ENCODE peak calls at places on chromosomes 4 and X, in seven cellular contexts. One of them, this sample, is unnamed.

GRCh38 chr4:37949636-37950426 is 10.4 kb upstream of the PTTG2 start:
- DNase-seq in GM12891: no peak
- DNase-seq in HepG2: no peak
- DNase-seq in H1: no peak
- DNase-seq in GM12878: no peak
- DNase-seq in SK-N-SH: no peak
- DNase-seq in K562: no peak
- DNase-seq in this sample: no peak

GRCh38 chr4:133555671-133556070 is 406.6 kb downstream of the PCDH10 start:
- DNase-seq in GM12891: no peak
- DNase-seq in HepG2: no peak
- DNase-seq in H1: no peak
- DNase-seq in GM12878: no peak
- DNase-seq in SK-N-SH: no peak
- DNase-seq in K562: no peak
- DNase-seq in this sample: no peak

GRCh38 chr4:13240066-13240465 is 244.1 kb downstream of the RAB28 start:
- DNase-seq in GM12891: no peak
- DNase-seq in HepG2: no peak
- DNase-seq in H1: no peak
- DNase-seq in GM12878: no peak
- DNase-seq in SK-N-SH: no peak
- DNase-seq in K562: no peak
- DNase-seq in this sample: no peak

GRCh38 chr4:66357316-66357715 is 687.0 kb upstream of the EPHA5 start:
- DNase-seq in GM12891: no peak
- DNase-seq in HepG2: no peak
- DNase-seq in H1: no peak
- DNase-seq in GM12878: no peak
- DNase-seq in SK-N-SH: no peak
- DNase-seq in K562: no peak
- DNase-seq in this sample: no peak

GRCh38 chr4:11585506-11585905 is 156.8 kb upstream of the HS3ST1 start:
- DNase-seq in GM12891: no peak
- DNase-seq in HepG2: no peak
- DNase-seq in H1: no peak
- DNase-seq in GM12878: no peak
- DNase-seq in SK-N-SH: no peak
- DNase-seq in K562: no peak
- DNase-seq in this sample: no peak

GRCh38 chrX:154526901-154527675 is 11.1 kb upstream of the FAM3A start:
- DNase-seq in GM12891: peak
- DNase-seq in HepG2: peak
- DNase-seq in H1: no peak
- DNase-seq in GM12878: peak
- DNase-seq in SK-N-SH: peak
- DNase-seq in K562: peak
- DNase-seq in this sample: peak

GRCh38 chrX:40095588-40096394 is 2.0 kb downstream of the BCOR start:
- DNase-seq in GM12891: no peak
- DNase-seq in HepG2: no peak
- DNase-seq in H1: no peak
- DNase-seq in GM12878: no peak
- DNase-seq in SK-N-SH: peak
- DNase-seq in K562: no peak
- DNase-seq in this sample: no peak

GRCh38 chr4:4791299-4791798 is 68.1 kb upstream of the MSX1 start:
- DNase-seq in GM12891: no peak
- DNase-seq in HepG2: no peak
- DNase-seq in H1: no peak
- DNase-seq in GM12878: no peak
- DNase-seq in SK-N-SH: peak
- DNase-seq in K562: no peak
- DNase-seq in this sample: no peak

GRCh38 chr4:48683784-48684666 is 96.1 kb downstream of the FRYL start:
- DNase-seq in GM12891: no peak
- DNase-seq in HepG2: no peak
- DNase-seq in H1: no peak
- DNase-seq in GM12878: no peak
- DNase-seq in SK-N-SH: no peak
- DNase-seq in K562: peak
- DNase-seq in this sample: peak

GRCh38 chr4:4485806-4486205 is 56.0 kb downstream of the STX18 start:
- DNase-seq in GM12891: no peak
- DNase-seq in HepG2: no peak
- DNase-seq in H1: no peak
- DNase-seq in GM12878: no peak
- DNase-seq in SK-N-SH: no peak
- DNase-seq in K562: no peak
- DNase-seq in this sample: no peak

GRCh38 chr4:55636622-55636999 is 513 bp upstream of the NMU start:
- DNase-seq in GM12891: no peak
- DNase-seq in HepG2: no peak
- DNase-seq in H1: no peak
- DNase-seq in GM12878: no peak
- DNase-seq in SK-N-SH: peak
- DNase-seq in K562: no peak
- DNase-seq in this sample: no peak

GRCh38 chr4:12411072-12411471 is 982.4 kb upstream of the HS3ST1 start:
- DNase-seq in GM12891: no peak
- DNase-seq in HepG2: no peak
- DNase-seq in H1: no peak
- DNase-seq in GM12878: no peak
- DNase-seq in SK-N-SH: no peak
- DNase-seq in K562: no peak
- DNase-seq in this sample: no peak

GRCh38 chrX:19670854-19671620 is 155.7 kb upstream of the MAP3K15 start:
- DNase-seq in GM12891: no peak
- DNase-seq in HepG2: peak
- DNase-seq in H1: no peak
- DNase-seq in GM12878: no peak
- DNase-seq in SK-N-SH: peak
- DNase-seq in K562: no peak
- DNase-seq in this sample: no peak

GRCh38 chrX:55007633-55008032 is 7.5 kb downstream of the APEX2 start:
- DNase-seq in GM12891: no peak
- DNase-seq in HepG2: peak
- DNase-seq in H1: no peak
- DNase-seq in GM12878: no peak
- DNase-seq in SK-N-SH: no peak
- DNase-seq in K562: no peak
- DNase-seq in this sample: no peak

GRCh38 chr4:105966046-105966445 is 70.8 kb downstream of the NPNT start:
- DNase-seq in GM12891: no peak
- DNase-seq in HepG2: no peak
- DNase-seq in H1: no peak
- DNase-seq in GM12878: no peak
- DNase-seq in SK-N-SH: no peak
- DNase-seq in K562: no peak
- DNase-seq in this sample: no peak
- TF ChIP-seq TAF1 in GM12891: no peak
- TF ChIP-seq TAF1 in HepG2: no peak
- TF ChIP-seq TAF1 in H1: no peak
- TF ChIP-seq TAF1 in GM12878: no peak
- TF ChIP-seq TAF1 in SK-N-SH: no peak
- TF ChIP-seq TAF1 in K562: no peak
- TF ChIP-seq TAF1 in this sample: no peak

DNA sequence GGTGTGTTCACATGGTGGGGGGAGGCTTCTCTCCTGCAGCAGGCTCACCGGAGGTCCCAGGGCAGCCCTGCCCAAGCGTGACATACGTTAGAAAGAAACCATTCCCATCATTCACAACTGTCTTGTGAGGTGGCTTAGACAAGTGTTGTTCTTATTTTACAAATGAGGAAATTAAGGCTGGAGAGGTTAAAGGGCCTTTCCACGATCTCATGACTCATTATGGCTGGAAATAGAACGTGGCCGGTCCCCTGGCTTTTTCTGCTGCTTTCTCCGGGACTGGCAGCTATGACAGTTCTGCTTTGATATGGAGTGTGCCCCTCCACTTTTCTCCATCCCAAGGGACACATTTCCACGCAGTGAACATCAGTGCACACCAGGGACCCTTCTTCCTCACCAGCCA is 63.9 kb upstream of the ACSL1 start:
- DNase-seq in GM12891: no peak
- DNase-seq in HepG2: no peak
- DNase-seq in H1: no peak
- DNase-seq in GM12878: no peak
- DNase-seq in SK-N-SH: no peak
- DNase-seq in K562: no peak
- DNase-seq in this sample: no peak
- TF ChIP-seq TAF1 in GM12891: no peak
- TF ChIP-seq TAF1 in HepG2: no peak
- TF ChIP-seq TAF1 in H1: no peak
- TF ChIP-seq TAF1 in GM12878: no peak
- TF ChIP-seq TAF1 in SK-N-SH: no peak
- TF ChIP-seq TAF1 in K562: no peak
- TF ChIP-seq TAF1 in this sample: no peak

DNA sequence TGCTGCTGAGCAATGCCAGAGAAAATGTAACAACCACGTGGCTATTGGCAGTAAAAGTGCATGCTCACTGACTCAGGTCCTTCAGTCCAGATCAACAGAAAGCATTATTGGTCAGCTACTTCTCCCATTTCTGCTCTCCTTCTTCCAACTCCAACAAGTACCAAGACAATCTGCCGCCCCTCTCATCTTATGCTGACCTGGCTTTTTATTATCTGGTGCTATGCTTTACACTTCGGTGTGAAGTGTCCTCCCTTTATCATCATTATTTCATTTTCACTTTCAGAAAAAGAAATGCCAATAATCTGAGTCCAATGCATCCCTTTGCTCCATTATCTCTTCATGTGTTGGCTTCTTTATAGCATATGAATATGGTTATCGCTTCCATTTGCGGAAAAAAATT is 133.7 kb upstream of the UGT8 start:
- DNase-seq in GM12891: no peak
- DNase-seq in HepG2: no peak
- DNase-seq in H1: no peak
- DNase-seq in GM12878: no peak
- DNase-seq in SK-N-SH: no peak
- DNase-seq in K562: no peak
- DNase-seq in this sample: no peak
- TF ChIP-seq TAF1 in GM12891: no peak
- TF ChIP-seq TAF1 in HepG2: no peak
- TF ChIP-seq TAF1 in H1: no peak
- TF ChIP-seq TAF1 in GM12878: no peak
- TF ChIP-seq TAF1 in SK-N-SH: no peak
- TF ChIP-seq TAF1 in K562: no peak
- TF ChIP-seq TAF1 in this sample: no peak

GRCh38 chr4:72194453-72194852 is 162.7 kb downstream of the NPFFR2 start:
- DNase-seq in GM12891: no peak
- DNase-seq in HepG2: no peak
- DNase-seq in H1: no peak
- DNase-seq in GM12878: no peak
- DNase-seq in SK-N-SH: no peak
- DNase-seq in K562: no peak
- DNase-seq in this sample: no peak

DNA sequence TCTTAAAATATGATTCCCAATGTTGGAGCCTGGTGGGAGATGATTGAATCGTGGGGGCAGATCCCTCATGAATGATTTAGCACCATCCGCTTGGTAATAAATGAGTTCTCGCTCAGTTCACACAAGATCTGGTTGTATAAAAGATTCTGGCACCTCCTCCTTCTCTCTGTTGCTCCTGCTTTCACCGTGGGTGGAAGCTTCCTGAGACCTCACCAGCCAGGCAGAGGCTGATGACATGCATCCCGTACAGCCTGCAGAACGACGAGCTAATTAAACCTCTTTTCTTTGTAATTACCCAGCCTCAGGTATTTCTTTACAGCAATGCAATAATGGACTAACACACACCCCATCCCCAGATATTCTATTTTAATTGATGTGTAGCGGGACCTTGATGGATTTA is 162.2 kb downstream of the NPFFR2 start:
- DNase-seq in GM12891: no peak
- DNase-seq in HepG2: no peak
- DNase-seq in H1: no peak
- DNase-seq in GM12878: no peak
- DNase-seq in SK-N-SH: no peak
- DNase-seq in K562: no peak
- DNase-seq in this sample: no peak
- TF ChIP-seq TAF1 in GM12891: no peak
- TF ChIP-seq TAF1 in HepG2: no peak
- TF ChIP-seq TAF1 in H1: no peak
- TF ChIP-seq TAF1 in GM12878: no peak
- TF ChIP-seq TAF1 in SK-N-SH: no peak
- TF ChIP-seq TAF1 in K562: no peak
- TF ChIP-seq TAF1 in this sample: no peak

GRCh38 chr4:53119685-53120084 is 246.2 kb downstream of the SCFD2 start:
- DNase-seq in GM12891: no peak
- DNase-seq in HepG2: peak
- DNase-seq in H1: no peak
- DNase-seq in GM12878: no peak
- DNase-seq in SK-N-SH: no peak
- DNase-seq in K562: no peak
- DNase-seq in this sample: no peak

GRCh38 chr4:53118676-53119075 is 247.2 kb downstream of the SCFD2 start:
- DNase-seq in GM12891: no peak
- DNase-seq in HepG2: no peak
- DNase-seq in H1: no peak
- DNase-seq in GM12878: no peak
- DNase-seq in SK-N-SH: no peak
- DNase-seq in K562: no peak
- DNase-seq in this sample: no peak

GRCh38 chr4:53120801-53121200 is 245.1 kb downstream of the SCFD2 start:
- DNase-seq in GM12891: no peak
- DNase-seq in HepG2: no peak
- DNase-seq in H1: no peak
- DNase-seq in GM12878: no peak
- DNase-seq in SK-N-SH: no peak
- DNase-seq in K562: no peak
- DNase-seq in this sample: no peak

GRCh38 chr4:53113433-53114215 is 251.5 kb downstream of the RASL11B start:
- DNase-seq in GM12891: no peak
- DNase-seq in HepG2: no peak
- DNase-seq in H1: no peak
- DNase-seq in GM12878: no peak
- DNase-seq in SK-N-SH: no peak
- DNase-seq in K562: no peak
- DNase-seq in this sample: no peak

DNA sequence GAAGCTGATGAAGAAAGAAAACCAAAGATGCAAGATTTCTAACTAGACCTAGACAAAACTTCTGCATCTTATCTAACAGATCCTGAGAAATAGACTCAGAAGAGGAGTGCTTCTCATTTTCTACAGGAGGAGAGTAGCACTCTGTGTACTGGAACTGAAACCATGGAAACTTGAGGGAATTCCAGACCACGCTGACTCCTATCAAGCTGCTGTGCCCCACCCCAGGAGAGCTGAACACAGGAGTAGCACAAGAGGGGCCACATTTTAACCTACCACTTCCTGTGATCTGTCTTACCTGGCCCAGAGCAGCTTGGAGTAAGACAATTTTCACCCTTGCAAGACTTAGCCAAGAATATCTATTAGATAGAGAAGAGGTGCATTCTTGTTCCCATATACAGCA is 248.9 kb downstream of the SCFD2 start:
- DNase-seq in GM12891: no peak
- DNase-seq in HepG2: no peak
- DNase-seq in H1: no peak
- DNase-seq in GM12878: no peak
- DNase-seq in SK-N-SH: no peak
- DNase-seq in K562: no peak
- DNase-seq in this sample: no peak
- TF ChIP-seq TAF1 in GM12891: no peak
- TF ChIP-seq TAF1 in HepG2: no peak
- TF ChIP-seq TAF1 in H1: no peak
- TF ChIP-seq TAF1 in GM12878: no peak
- TF ChIP-seq TAF1 in SK-N-SH: no peak
- TF ChIP-seq TAF1 in K562: no peak
- TF ChIP-seq TAF1 in this sample: no peak